ENCODE peak calls at places on chromosomes 11 and 22, in eight cellular contexts. One of them, this sample, is unnamed.
A peak's percentile ranks its signal among the peaks of the same experiment; 100 is the strongest.

GRCh38 chr22:29109853-29110252 is 37.0 kb downstream of the KREMEN1 start:
- DNase-seq in posterior vena cava: no peak
- DNase-seq in activated naive CD8-positive, alpha-beta T cell treated with anti-CD3 and anti-CD28 coated beads, Interleukin-2, amount 50 U/mL, for 24 hours: no peak
- DNase-seq in lower leg skin: no peak
- DNase-seq in CD4-positive, CD25-positive, alpha-beta regulatory T cell: no peak
- DNase-seq in GM12865: no peak
- DNase-seq in CD4-positive, alpha-beta T cell: no peak
- DNase-seq in NCI-H1694 treated with DMSO at 0.1 percent for 48 hours: no peak
- DNase-seq in this sample: no peak

GRCh38 chr11:66970808-66971442 is 4.2 kb upstream of the C11orf86 start:
- DNase-seq in posterior vena cava: no peak
- DNase-seq in activated naive CD8-positive, alpha-beta T cell treated with anti-CD3 and anti-CD28 coated beads, Interleukin-2, amount 50 U/mL, for 24 hours: peak; percentile 29
- DNase-seq in lower leg skin: no peak
- DNase-seq in CD4-positive, CD25-positive, alpha-beta regulatory T cell: no peak
- DNase-seq in GM12865: no peak
- DNase-seq in CD4-positive, alpha-beta T cell: no peak
- DNase-seq in NCI-H1694 treated with DMSO at 0.1 percent for 48 hours: no peak
- DNase-seq in this sample: no peak

GRCh38 chr11:119206512-119207299 is 567 bp downstream of the CBL start:
- DNase-seq in posterior vena cava: peak; percentile 87
- DNase-seq in activated naive CD8-positive, alpha-beta T cell treated with anti-CD3 and anti-CD28 coated beads, Interleukin-2, amount 50 U/mL, for 24 hours: peak; percentile 73
- DNase-seq in lower leg skin: peak; percentile 93
- DNase-seq in CD4-positive, CD25-positive, alpha-beta regulatory T cell: peak; percentile 53
- DNase-seq in GM12865: peak; percentile 61
- DNase-seq in CD4-positive, alpha-beta T cell: peak; percentile 18
- DNase-seq in NCI-H1694 treated with DMSO at 0.1 percent for 48 hours: no peak
- DNase-seq in this sample: peak; percentile 58

GRCh38 chr11:83827520-83827919 is 541.4 kb upstream of the CCDC90B start:
- DNase-seq in posterior vena cava: no peak
- DNase-seq in activated naive CD8-positive, alpha-beta T cell treated with anti-CD3 and anti-CD28 coated beads, Interleukin-2, amount 50 U/mL, for 24 hours: no peak
- DNase-seq in lower leg skin: no peak
- DNase-seq in CD4-positive, CD25-positive, alpha-beta regulatory T cell: no peak
- DNase-seq in GM12865: no peak
- DNase-seq in CD4-positive, alpha-beta T cell: no peak
- DNase-seq in NCI-H1694 treated with DMSO at 0.1 percent for 48 hours: no peak
- DNase-seq in this sample: no peak

GRCh38 chr22:50218996-50219727 is 18.4 kb downstream of the SELENOO start:
- DNase-seq in posterior vena cava: peak; percentile 91
- DNase-seq in activated naive CD8-positive, alpha-beta T cell treated with anti-CD3 and anti-CD28 coated beads, Interleukin-2, amount 50 U/mL, for 24 hours: no peak
- DNase-seq in lower leg skin: peak; percentile 94
- DNase-seq in CD4-positive, CD25-positive, alpha-beta regulatory T cell: no peak
- DNase-seq in GM12865: no peak
- DNase-seq in CD4-positive, alpha-beta T cell: no peak
- DNase-seq in NCI-H1694 treated with DMSO at 0.1 percent for 48 hours: peak; percentile 74
- DNase-seq in this sample: peak; percentile 89

GRCh38 chr11:79113099-79113498 is 327.7 kb downstream of the TENM4 start:
- DNase-seq in posterior vena cava: no peak
- DNase-seq in activated naive CD8-positive, alpha-beta T cell treated with anti-CD3 and anti-CD28 coated beads, Interleukin-2, amount 50 U/mL, for 24 hours: no peak
- DNase-seq in lower leg skin: peak; percentile 28
- DNase-seq in CD4-positive, CD25-positive, alpha-beta regulatory T cell: no peak
- DNase-seq in GM12865: no peak
- DNase-seq in CD4-positive, alpha-beta T cell: no peak
- DNase-seq in NCI-H1694 treated with DMSO at 0.1 percent for 48 hours: no peak
- DNase-seq in this sample: no peak

GRCh38 chr11:62108971-62109391 is 14.8 kb upstream of the INCENP start:
- DNase-seq in posterior vena cava: no peak
- DNase-seq in activated naive CD8-positive, alpha-beta T cell treated with anti-CD3 and anti-CD28 coated beads, Interleukin-2, amount 50 U/mL, for 24 hours: no peak
- DNase-seq in lower leg skin: no peak
- DNase-seq in CD4-positive, CD25-positive, alpha-beta regulatory T cell: no peak
- DNase-seq in GM12865: no peak
- DNase-seq in CD4-positive, alpha-beta T cell: no peak
- DNase-seq in NCI-H1694 treated with DMSO at 0.1 percent for 48 hours: no peak
- DNase-seq in this sample: no peak

GRCh38 chr11:62689421-62690183 is at the start of gene LRRN4CL:
- DNase-seq in posterior vena cava: peak; percentile 90
- DNase-seq in activated naive CD8-positive, alpha-beta T cell treated with anti-CD3 and anti-CD28 coated beads, Interleukin-2, amount 50 U/mL, for 24 hours: no peak
- DNase-seq in lower leg skin: peak; percentile 97
- DNase-seq in CD4-positive, CD25-positive, alpha-beta regulatory T cell: no peak
- DNase-seq in GM12865: no peak
- DNase-seq in CD4-positive, alpha-beta T cell: no peak
- DNase-seq in NCI-H1694 treated with DMSO at 0.1 percent for 48 hours: peak; percentile 19
- DNase-seq in this sample: peak; percentile 43

GRCh38 chr11:75051043-75051442 is 45.6 kb downstream of the OR2AT4 start:
- DNase-seq in posterior vena cava: no peak
- DNase-seq in activated naive CD8-positive, alpha-beta T cell treated with anti-CD3 and anti-CD28 coated beads, Interleukin-2, amount 50 U/mL, for 24 hours: no peak
- DNase-seq in lower leg skin: peak; percentile 42
- DNase-seq in CD4-positive, CD25-positive, alpha-beta regulatory T cell: no peak
- DNase-seq in GM12865: no peak
- DNase-seq in CD4-positive, alpha-beta T cell: no peak
- DNase-seq in NCI-H1694 treated with DMSO at 0.1 percent for 48 hours: no peak
- DNase-seq in this sample: no peak

This sample was measured in left colon.